ENCODE peak calls at places on chromosomes 16 and 17, in four cellular contexts. I is GM12878, U is H1, F is HepG2. M is an unnamed sample.

GRCh38 chr17:47280072-47280811 is 26.6 kb downstream of the ITGB3 start:
- DNase-seq in I (no peak), U (no peak), F (no peak), M (no peak)

GRCh38 chr16:56960681-56961281 is 969 bp upstream of the CETP start:
- DNase-seq in I (no peak), U (no peak), F (no peak), M (no peak)

GRCh38 chr16:77183137-77183536 is 7.9 kb upstream of the MON1B start:
- DNase-seq in I (no peak), U (no peak), F (no peak), M (no peak)

GRCh38 chr16:50599494-50599893 is 51.3 kb downstream of the NKD1 start:
- DNase-seq in I (no peak), U (no peak), F (no peak), M (no peak)

GRCh38 chr17:78934681-78935418 is 9.7 kb upstream of the TIMP2 start:
- DNase-seq in I (no peak), U (no peak), F (no peak), M (no peak)

GRCh38 chr16:69845181-69845580 is 83.0 kb downstream of the WWP2 start:
- DNase-seq in I (no peak), U (no peak), F (peak), M (peak)

GRCh38 chr17:49762148-49762941 is 1.6 kb downstream of the FAM117A start:
- DNase-seq in I (no peak), U (no peak), F (no peak), M (no peak)

GRCh38 chr16:56424404-56424765 is 960 bp downstream of the AMFR start:
- DNase-seq in I (no peak), U (no peak), F (no peak), M (no peak)

GRCh38 chr16:8622315-8622656 is 788 bp downstream of the METTL22 start:
- DNase-seq in I (no peak), U (no peak), F (no peak), M (no peak)

GRCh38 chr16:82192665-82193064 is 22.6 kb upstream of the MPHOSPH6 start:
- DNase-seq in I (no peak), U (no peak), F (no peak), M (no peak)

GRCh38 chr17:46770818-46771600 is 47.5 kb downstream of the WNT3 start:
- DNase-seq in I (no peak), U (peak), F (peak), M (no peak)

GRCh38 chr17:16378631-16379282 is 2.1 kb upstream of the UBB start:
- DNase-seq in I (no peak), U (no peak), F (no peak), M (no peak)

GRCh38 chr16:15874745-15875314 is 13.6 kb downstream of the CEP20 start:
- DNase-seq in I (no peak), U (peak), F (peak), M (peak)

GRCh38 chr17:40694584-40694983 is 9.0 kb downstream of the KRT24 start:
- DNase-seq in I (no peak), U (no peak), F (no peak), M (no peak)

GRCh38 chr17:68539536-68540469 is 27.6 kb downstream of the PRKAR1A start:
- DNase-seq in I (no peak), U (no peak), F (peak), M (no peak)

GRCh38 chr17:13775450-13775849 is 173.7 kb upstream of the HS3ST3A1 start:
- DNase-seq in I (no peak), U (no peak), F (no peak), M (no peak)

DNA sequence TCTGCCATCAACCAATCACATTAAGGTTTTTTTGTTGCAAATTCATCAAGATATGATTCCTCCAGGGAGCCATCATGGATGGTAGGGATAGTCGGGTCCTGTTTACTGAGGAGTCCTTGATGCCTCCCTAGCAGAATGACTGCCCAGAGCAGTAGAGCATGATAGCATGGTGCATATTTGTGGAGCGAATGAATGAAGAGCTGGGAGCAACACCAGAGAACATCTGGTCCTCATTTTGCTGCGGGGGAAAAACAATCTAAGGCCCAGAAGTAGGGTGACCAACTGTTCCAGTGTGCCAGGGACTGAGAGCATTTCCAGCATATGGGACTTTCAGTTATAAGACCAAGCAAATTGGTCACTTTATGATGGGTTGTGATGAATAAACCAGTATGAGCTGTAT is 35.5 kb upstream of the DYNLL2 start:
- DNase-seq in I (no peak), U (no peak), F (no peak), M (no peak)
- TF ChIP-seq SUZ12 in I (no peak), U (no peak), F (no peak), M (no peak)

GRCh38 chr17:66441012-66441703 is 138.7 kb downstream of the PRKCA start:
- DNase-seq in I (peak), U (no peak), F (no peak), M (no peak)
- H3K4me3 ChIP-seq in I (peak), U (no peak), F (no peak), M (no peak)

DNA sequence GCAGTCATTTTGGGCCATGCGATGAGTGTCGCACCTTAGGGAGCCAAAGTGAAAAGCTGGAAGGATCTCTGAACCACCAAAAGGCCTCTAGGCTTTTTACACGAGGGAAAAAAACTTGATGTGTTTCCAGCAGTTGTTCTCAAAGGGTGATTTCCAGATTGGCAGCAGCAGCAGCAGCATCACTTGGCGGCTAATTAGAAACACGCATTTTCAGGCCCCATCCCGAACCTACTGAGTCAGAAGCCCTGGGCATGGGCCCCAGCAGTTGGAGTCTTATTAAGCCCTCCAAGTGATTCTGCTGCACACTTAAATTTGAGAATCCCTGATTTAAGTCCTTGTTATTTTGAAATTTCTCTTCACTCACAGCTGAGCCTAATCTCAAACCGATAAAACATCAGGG is 25.3 kb upstream of the PYY start:
- DNase-seq in I (no peak), U (no peak), F (no peak), M (no peak)
- H3K9ac ChIP-seq in I (no peak), U (no peak), F (no peak), M (no peak)

GRCh38 chr17:35804658-35805192 is 4.6 kb upstream of the TAF15 start:
- DNase-seq in I (peak), U (no peak), F (peak), M (peak)
- TF ChIP-seq SUZ12 in I (no peak), U (no peak), F (no peak), M (no peak)

GRCh38 chr16:85288869-85289660 is 176.8 kb upstream of the CIBAR2 start:
- DNase-seq in I (no peak), U (no peak), F (peak), M (no peak)

GRCh38 chr16:85288341-85288868 is 176.1 kb upstream of the CIBAR2 start:
- DNase-seq in I (no peak), U (no peak), F (no peak), M (no peak)

GRCh38 chr16:85285681-85286065 is 173.4 kb upstream of the CIBAR2 start:
- DNase-seq in I (no peak), U (no peak), F (no peak), M (no peak)

GRCh38 chr16:85286066-85286712 is 173.9 kb upstream of the CIBAR2 start:
- DNase-seq in I (no peak), U (no peak), F (no peak), M (no peak)

DNA sequence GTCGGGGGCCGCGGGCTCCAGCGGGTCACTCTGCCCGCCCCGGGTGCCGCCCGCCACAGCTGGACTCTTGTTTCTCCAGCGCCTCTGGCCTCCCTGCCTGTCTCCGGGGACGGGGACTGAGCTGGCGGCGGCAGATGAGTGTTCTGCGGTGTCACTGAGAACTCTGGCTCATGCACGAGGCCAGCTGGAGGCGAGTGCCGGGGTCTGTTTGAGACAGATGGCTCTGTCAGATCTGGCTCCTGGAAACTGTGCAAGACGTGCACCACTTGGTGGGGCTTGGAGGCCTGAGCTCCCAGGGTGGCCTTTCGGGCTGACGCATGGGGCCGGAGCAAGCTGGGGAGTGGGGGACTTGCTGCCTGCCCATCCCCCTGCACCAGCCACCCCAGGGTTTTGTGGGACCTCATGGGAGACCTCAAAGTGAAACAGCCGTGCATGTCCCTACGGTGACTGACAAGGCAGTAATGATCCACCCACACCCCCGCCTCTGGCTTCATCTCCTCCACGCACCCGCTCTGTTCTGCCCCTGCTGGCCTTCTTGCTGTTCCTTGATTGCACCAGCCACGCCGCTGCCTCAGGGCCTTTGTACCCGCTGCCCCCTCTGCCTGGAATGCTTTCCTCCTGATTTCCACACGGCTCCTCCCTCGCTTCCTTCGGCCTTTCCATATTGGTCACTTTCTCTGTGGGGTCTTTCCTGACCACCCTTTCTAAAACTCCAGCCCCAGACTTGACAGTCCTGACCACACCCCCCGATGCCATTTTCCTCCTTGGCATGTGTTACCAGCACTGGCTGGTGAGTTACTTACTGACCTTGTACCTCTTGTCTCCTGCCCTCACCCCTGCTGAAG is 174.9 kb upstream of the CIBAR2 start:
- DNase-seq in I (no peak), U (no peak), F (no peak), M (no peak)
- H3K4me3 ChIP-seq in I (no peak), U (no peak), F (no peak), M (no peak)

M was measured in NT2/D1.